ENCODE peak calls at places on chromosomes 6 and 20, in seven cellular contexts. S is foreskin fibroblast; N is T follicular helper cell; G is epithelial cell of proximal tubule; Y is neural crest cell; Z is glutamatergic neuron; R is activated naive CD8-positive, alpha-beta T cell treated with anti-CD3 and anti-CD28 coated beads for 36 hours. V is an unnamed sample.

GRCh38 chr20:44433751-44434538 is 41.7 kb upstream of the TTPAL start:
- DNase-seq in Y (no peak), N (no peak), R (no peak), S (no peak), Z (no peak), G (no peak), V (no peak)

GRCh38 chr6:29758761-29759160 is 35.5 kb downstream of the HLA-F start:
- DNase-seq in N (no peak), R (no peak), Z (no peak), G (no peak), S (no peak), Y (no peak), V (no peak)

GRCh38 chr20:35006531-35006971 is 50.9 kb downstream of the MYH7B start:
- DNase-seq in G (no peak), Z (no peak), R (no peak), S (no peak), Y (no peak), N (no peak), V (no peak)

GRCh38 chr20:22763257-22763906 is 179.0 kb upstream of the FOXA2 start:
- DNase-seq in S (no peak), Z (no peak), N (no peak), Y (no peak), G (peak; percentile 39), R (no peak), V (peak; percentile 95)

GRCh38 chr6:46898011-46898410 is 23.7 kb downstream of the ADGRF5 start:
- DNase-seq in R (no peak), Y (no peak), S (no peak), Z (no peak), G (no peak), N (no peak), V (no peak)

GRCh38 chr20:53903652-53903987 is 166.8 kb downstream of the BCAS1 start:
- DNase-seq in R (no peak), Y (no peak), G (no peak), Z (no peak), N (no peak), S (peak; percentile 71), V (no peak)

GRCh38 chr6:43355862-43356590 is 13.4 kb downstream of the ZNF318 start:
- DNase-seq in N (no peak), S (no peak), Z (no peak), G (no peak), R (no peak), Y (no peak), V (no peak)

GRCh38 chr6:159977242-159978214 is 8.6 kb downstream of the IGF2R start:
- DNase-seq in Z (no peak), Y (no peak), R (no peak), S (peak; percentile 67), N (no peak), G (no peak), V (peak; percentile 82)

GRCh38 chr6:154370545-154370944 is 13.9 kb upstream of the IPCEF1 start:
- DNase-seq in R (no peak), Y (no peak), N (no peak), S (peak; percentile 36), G (no peak), Z (no peak), V (peak; percentile 30)

GRCh38 chr20:23626040-23626620 is 11.6 kb downstream of the CST3 start:
- DNase-seq in Z (no peak), Y (no peak), R (no peak), S (no peak), N (no peak), G (no peak), V (peak; percentile 33)

GRCh38 chr20:35702824-35703695 is 3.9 kb downstream of the ROMO1 start:
- DNase-seq in Z (no peak), S (no peak), Y (no peak), G (no peak), N (no peak), R (no peak), V (no peak)

GRCh38 chr6:156859686-156860085 is 82.5 kb downstream of the ARID1B start:
- DNase-seq in N (no peak), G (no peak), S (no peak), R (no peak), Z (no peak), Y (no peak), V (no peak)

GRCh38 chr6:73956305-73956704 is 260.3 kb downstream of the CD109 start:
- DNase-seq in N (no peak), G (no peak), Y (no peak), R (no peak), S (no peak), Z (no peak), V (no peak)

GRCh38 chr6:43076093-43076927 is at the start of gene PTK7:
- DNase-seq in Y (peak; percentile 82), R (peak; percentile 49), N (no peak), Z (peak; percentile 91), S (peak; percentile 53), G (no peak), V (peak; percentile 25)

GRCh38 chr6:81727876-81728517 is 24.5 kb downstream of the TENT5A start:
- DNase-seq in G (no peak), Z (no peak), N (no peak), R (no peak), Y (no peak), S (no peak), V (no peak)

GRCh38 chr6:13916230-13916944 is 8.4 kb upstream of the RNF182 start:
- DNase-seq in Z (no peak), Y (no peak), R (no peak), N (no peak), G (no peak), S (no peak), V (peak; percentile 10)

GRCh38 chr6:5068153-5068751 is 16.9 kb upstream of the PPP1R3G start:
- DNase-seq in Z (no peak), S (no peak), N (no peak), Y (no peak), G (no peak), R (no peak), V (no peak)

GRCh38 chr6:104477569-104477968 is 382.1 kb downstream of the HACE1 start:
- DNase-seq in G (no peak), Z (no peak), N (no peak), R (no peak), Y (no peak), S (no peak), V (no peak)

GRCh38 chr20:10369723-10370090 is 64.3 kb downstream of the MKKS start:
- DNase-seq in S (no peak), R (no peak), Z (no peak), G (peak; percentile 87), N (no peak), Y (no peak), V (no peak)

GRCh38 chr20:57959018-57959417 is 249.2 kb upstream of the PMEPA1 start:
- DNase-seq in Y (no peak), S (no peak), N (no peak), Z (no peak), G (no peak), R (no peak), V (no peak)

GRCh38 chr6:22079788-22080187 is 217.0 kb downstream of the PRL start:
- DNase-seq in Z (no peak), G (no peak), R (no peak), Y (no peak), S (peak; percentile 45), N (no peak), V (no peak)

GRCh38 chr6:350371-350770 is 41.2 kb upstream of the IRF4 start:
- DNase-seq in Y (no peak), R (no peak), G (no peak), Z (no peak), N (no peak), S (no peak), V (no peak)

GRCh38 chr6:73054958-73055357 is 170.3 kb downstream of the KHDC1L start:
- DNase-seq in N (no peak), R (no peak), Z (no peak), G (no peak), S (no peak), Y (no peak), V (no peak)

GRCh38 chr6:149332602-149333311 is 15.2 kb downstream of the TAB2 start:
- DNase-seq in R (no peak), S (no peak), Y (no peak), Z (no peak), G (no peak), N (no peak), V (no peak)

GRCh38 chr20:36454664-36455427 is 86.5 kb upstream of the MYL9 start:
- DNase-seq in N (no peak), G (no peak), S (no peak), R (no peak), Y (no peak), Z (no peak), V (peak; percentile 40)

GRCh38 chr20:16293590-16293989 is 279.7 kb downstream of the KIF16B start:
- DNase-seq in Y (no peak), N (no peak), Z (no peak), G (no peak), S (no peak), R (no peak), V (no peak)

GRCh38 chr6:25477006-25477590 is 174.9 kb upstream of the SCGN start:
- DNase-seq in R (no peak), Z (no peak), S (no peak), N (no peak), Y (no peak), G (no peak), V (peak; percentile 51)

GRCh38 chr20:63355781-63356295 is 5.3 kb downstream of the CHRNA4 start:
- DNase-seq in R (no peak), N (no peak), Y (no peak), S (no peak), Z (peak; percentile 21), G (no peak), V (no peak)

GRCh38 chr6:35833534-35833933 is 28.4 kb downstream of the LHFPL5 start:
- DNase-seq in R (no peak), N (no peak), S (no peak), Z (no peak), G (peak; percentile 13), Y (no peak), V (no peak)

GRCh38 chr6:5671162-5671561 is 335.6 kb downstream of the NRN1 start:
- DNase-seq in G (no peak), R (peak; percentile 31), Y (no peak), S (peak; percentile 48), Z (no peak), N (no peak), V (no peak)

GRCh38 chr6:18595774-18596528 is 208.8 kb downstream of the RNF144B start:
- DNase-seq in R (peak; percentile 14), G (peak; percentile 25), Y (peak; percentile 83), S (peak; percentile 60), Z (peak; percentile 62), N (peak; percentile 13), V (peak; percentile 64)

GRCh38 chr6:106422551-106422950 is 62.0 kb downstream of the CRYBG1 start:
- DNase-seq in S (no peak), Y (no peak), Z (no peak), R (no peak), N (no peak), G (no peak), V (no peak)

GRCh38 chr6:137870744-137871247 is 3.7 kb downstream of the TNFAIP3 start:
- DNase-seq in R (peak; percentile 61), G (no peak), Z (no peak), N (no peak), S (no peak), Y (no peak), V (no peak)